ENCODE peak calls at places on chromosomes 12 and 14, in six cellular contexts. B, Q, U, E, D and I are unnamed samples.

GRCh38 chr12:79776111-79776510 is 85.3 kb upstream of the PAWR start:
- DNase-seq in Q (no peak), D (no peak), B (peak), U (no peak), E (no peak), I (no peak)

GRCh38 chr14:95515523-95516517 is 630 bp downstream of the SYNE3 start:
- DNase-seq in Q (no peak), B (no peak), D (peak), U (peak), E (peak), I (no peak)

GRCh38 chr12:12563529-12563928 is 866 bp upstream of the DUSP16 start:
- DNase-seq in U (no peak), E (no peak), D (no peak), Q (no peak), B (no peak), I (no peak)

GRCh38 chr12:91781114-91781513 is 364.5 kb downstream of the BTG1 start:
- DNase-seq in U (no peak), Q (no peak), B (peak), D (no peak), E (no peak), I (no peak)

GRCh38 chr14:70189678-70190077 is 927 bp upstream of the SLC8A3 start:
- DNase-seq in E (no peak), U (peak), B (no peak), D (no peak), Q (no peak), I (no peak)

GRCh38 chr12:112164326-112164660 is 38.9 kb downstream of the TRAFD1 start:
- DNase-seq in B (no peak), Q (no peak), U (no peak), E (no peak), D (no peak), I (no peak)

GRCh38 chr12:48882325-48882687 is 16.6 kb upstream of the RND1 start:
- DNase-seq in U (no peak), E (no peak), B (no peak), Q (no peak), D (no peak), I (no peak)

GRCh38 chr14:20998139-20998538 is 954 bp upstream of the SLC39A2 start:
- DNase-seq in E (no peak), U (no peak), B (no peak), D (no peak), Q (no peak), I (no peak)

GRCh38 chr14:75831455-75831854 is 150.3 kb downstream of the TGFB3 start:
- DNase-seq in Q (peak), D (peak), E (no peak), B (peak), U (no peak), I (no peak)

GRCh38 chr12:85866929-85867776 is 6.9 kb upstream of the NTS start:
- DNase-seq in Q (peak), B (peak), E (no peak), U (peak), D (no peak), I (no peak)

GRCh38 chr14:89383171-89383845 is 33.7 kb downstream of the FOXN3 start:
- DNase-seq in U (no peak), E (peak), D (no peak), B (no peak), Q (no peak), I (no peak)

GRCh38 chr12:91492648-91493047 is 310.0 kb upstream of the DCN start:
- DNase-seq in D (no peak), B (no peak), Q (no peak), U (no peak), E (no peak), I (no peak)

GRCh38 chr14:27553820-27554219 is 956.0 kb upstream of the NOVA1 start:
- DNase-seq in U (no peak), Q (no peak), D (no peak), E (no peak), B (no peak), I (no peak)

GRCh38 chr14:76320975-76321374 is 55.0 kb upstream of the ESRRB start:
- DNase-seq in Q (no peak), E (no peak), U (no peak), B (no peak), D (no peak), I (no peak)

GRCh38 chr12:130916251-130916911 is 37.3 kb upstream of the ADGRD1 start:
- DNase-seq in U (peak), Q (no peak), E (no peak), B (no peak), D (peak), I (no peak)

GRCh38 chr12:2535583-2536187 is 259.1 kb upstream of the FKBP4 start:
- DNase-seq in D (no peak), Q (no peak), U (no peak), B (no peak), E (no peak), I (no peak)

GRCh38 chr12:52838871-52839446 is 4.8 kb upstream of the KRT79 start:
- DNase-seq in U (no peak), D (no peak), Q (no peak), E (no peak), B (no peak), I (no peak)

GRCh38 chr14:103652806-103653205 is 23.8 kb downstream of the KLC1 start:
- DNase-seq in U (no peak), B (no peak), D (no peak), Q (no peak), E (no peak), I (no peak)

GRCh38 chr12:54195736-54196347 is 7.1 kb upstream of the SMUG1 start:
- DNase-seq in U (peak), E (no peak), B (no peak), Q (no peak), D (no peak), I (no peak)

GRCh38 chr12:30823140-30823669 is 68.5 kb upstream of the CAPRIN2 start:
- DNase-seq in D (peak), U (peak), Q (no peak), B (no peak), E (no peak), I (no peak)

GRCh38 chr12:2944401-2945047 is 14.7 kb upstream of the TEAD4 start:
- DNase-seq in D (peak), E (no peak), U (peak), Q (no peak), B (no peak), I (no peak)

GRCh38 chr14:61609143-61609851 is 86.0 kb upstream of the HIF1A start:
- DNase-seq in U (no peak), D (no peak), E (no peak), B (no peak), Q (no peak), I (no peak)

GRCh38 chr14:100419856-100420255 is 96.7 kb downstream of the SLC25A47 start:
- DNase-seq in B (no peak), U (no peak), E (no peak), Q (no peak), D (no peak), I (no peak)
- TF ChIP-seq CTCF in B (peak), U (no peak), E (no peak), Q (peak), D (no peak), I (no peak)

GRCh38 chr14:80200093-80200492 is 11.2 kb downstream of the DIO2 start:
- DNase-seq in U (no peak), B (no peak), Q (no peak), E (no peak), D (no peak), I (no peak)

GRCh38 chr14:80206351-80206750 is 5.0 kb downstream of the DIO2 start:
- DNase-seq in B (no peak), E (no peak), U (no peak), Q (no peak), D (no peak), I (no peak)

GRCh38 chr14:80208426-80208950 is 2.8 kb downstream of the DIO2 start:
- DNase-seq in U (no peak), D (no peak), Q (no peak), E (no peak), B (no peak), I (no peak)

DNA sequence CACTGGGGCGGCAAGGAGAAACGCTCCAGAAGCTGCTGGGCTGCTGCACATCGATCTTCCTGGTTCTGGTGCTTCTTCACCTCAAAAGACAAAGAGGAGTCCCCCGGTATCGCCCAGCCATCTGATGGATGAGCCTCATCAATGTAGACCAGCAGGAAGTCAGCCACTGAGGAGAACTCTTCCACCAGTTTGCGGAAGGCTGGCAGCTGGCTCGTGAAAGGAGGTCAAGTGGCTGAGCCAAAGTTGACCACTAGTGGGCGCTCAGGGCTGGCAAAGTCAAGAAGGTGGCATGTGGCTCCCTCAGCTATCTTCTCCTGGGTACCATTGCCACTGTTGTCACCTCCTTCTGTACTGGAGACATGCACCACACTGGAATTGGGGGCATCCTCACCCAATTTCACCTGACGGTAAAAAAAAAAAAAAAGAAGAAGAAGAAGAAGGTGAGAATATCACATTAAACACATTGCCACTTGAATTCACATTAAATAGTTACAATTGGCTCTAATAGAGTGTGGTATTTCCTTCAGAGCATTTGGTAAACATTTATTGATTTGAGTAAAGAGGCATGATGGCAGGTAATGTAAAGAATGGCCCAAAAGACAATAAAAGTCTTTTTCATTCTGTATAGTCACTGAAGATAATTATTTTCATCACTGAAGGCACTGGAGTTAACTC is 8.3 kb downstream of the DIO2 start:
- DNase-seq in D (no peak), U (peak), E (no peak), B (no peak), Q (no peak), I (no peak)
- TF ChIP-seq CTCF in D (no peak), U (peak), E (no peak), B (peak), Q (peak), I (no peak)

DNA sequence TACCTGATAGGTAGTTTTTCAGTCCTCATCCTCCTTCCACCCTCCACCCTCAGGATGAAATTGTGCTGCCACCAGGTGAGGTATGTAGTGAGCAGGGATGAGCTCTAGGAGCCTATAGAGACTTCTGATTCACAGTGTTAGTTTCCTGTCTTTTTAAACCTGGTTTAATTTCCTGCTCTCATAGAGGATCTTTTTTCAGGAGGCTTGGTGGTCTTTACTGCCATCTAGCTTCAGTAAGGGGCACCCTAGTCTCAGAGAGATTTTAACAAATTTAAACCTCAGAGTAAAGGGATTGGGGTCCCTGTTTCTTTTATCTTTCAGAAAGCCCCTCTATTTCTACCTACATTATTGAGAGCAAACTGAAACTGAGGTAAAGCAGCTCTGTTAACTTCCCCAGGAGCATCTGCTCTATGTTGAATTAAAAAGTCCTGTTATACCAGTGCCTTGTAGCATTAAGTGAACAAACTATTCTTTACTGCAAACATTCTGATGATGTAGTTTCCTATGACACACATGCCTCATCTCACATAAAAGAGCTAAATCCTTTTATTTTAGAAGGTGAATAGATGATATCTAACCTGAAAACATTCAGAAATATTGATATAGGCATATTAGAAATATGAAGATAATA is 172.2 kb upstream of the DDHD1 start:
- DNase-seq in E (no peak), Q (no peak), D (no peak), U (peak), B (no peak), I (no peak)
- TF ChIP-seq CTCF in E (no peak), Q (peak), D (no peak), U (peak), B (peak), I (no peak)

DNA sequence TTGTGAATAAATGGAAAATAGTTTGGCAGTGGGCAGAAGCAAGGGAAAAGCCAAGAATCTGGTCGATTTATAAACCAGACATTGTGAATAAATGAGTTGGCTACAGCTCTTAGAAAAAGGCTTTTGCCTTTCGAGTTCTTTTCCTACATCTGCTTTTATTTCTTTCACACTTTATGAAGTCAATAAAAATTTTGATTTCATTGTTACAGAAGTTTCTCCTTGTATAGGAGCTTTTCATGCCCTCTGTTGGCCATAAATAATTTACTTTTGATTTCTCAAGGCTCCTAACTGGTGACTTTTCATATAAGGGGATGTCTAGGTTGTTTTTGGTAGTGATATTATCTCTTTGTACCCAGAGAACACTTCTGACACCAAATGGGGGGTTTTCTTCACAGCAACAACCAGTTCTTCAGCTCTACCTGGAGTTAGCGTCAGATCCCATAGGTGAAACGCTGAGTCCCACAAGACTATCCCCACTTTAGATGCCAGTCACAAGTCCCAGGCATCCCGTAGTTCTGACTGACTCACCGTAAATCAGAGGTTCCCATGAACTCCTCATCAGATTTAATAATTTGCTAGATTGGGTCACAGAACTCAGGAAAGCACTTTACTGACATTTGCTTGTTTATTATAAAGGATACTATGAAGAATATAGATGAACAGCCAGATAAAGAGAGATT is 136.4 kb upstream of the DNM1L start:
- DNase-seq in E (no peak), Q (no peak), U (no peak), D (no peak), B (no peak), I (no peak)
- TF ChIP-seq CTCF in E (no peak), Q (no peak), U (no peak), D (no peak), B (no peak), I (no peak)

GRCh38 chr12:401235-402126 is at the start of gene CCDC77:
- DNase-seq in B (peak), E (peak), D (peak), U (peak), Q (peak), I (peak)

GRCh38 chr12:400828-401227 is 616 bp upstream of the CCDC77 start:
- DNase-seq in E (no peak), Q (no peak), D (no peak), B (no peak), U (no peak), I (no peak)

DNA sequence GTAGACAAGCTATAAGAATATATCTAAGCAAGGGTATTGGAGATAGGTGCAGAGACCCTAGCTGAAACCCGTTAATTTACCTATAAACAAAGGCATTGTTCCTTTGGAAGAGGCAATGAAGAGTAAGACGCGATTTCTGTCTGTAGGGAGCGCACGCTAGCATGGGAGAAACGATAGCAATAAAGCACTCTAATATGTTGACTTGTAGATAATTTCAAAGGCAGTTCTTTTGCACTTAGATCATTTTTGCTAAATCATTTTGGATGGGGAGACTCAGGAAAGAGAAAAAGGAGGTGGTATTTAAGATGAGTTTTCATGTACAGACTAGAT is 648 bp downstream of the CCDC77 start:
- DNase-seq in D (no peak), E (no peak), U (peak), Q (no peak), B (no peak), I (no peak)
- TF ChIP-seq CTCF in D (no peak), E (no peak), U (no peak), Q (peak), B (peak), I (no peak)

GRCh38 chr12:26471560-26471959 is 276.2 kb downstream of the SSPN start:
- DNase-seq in E (no peak), U (peak), B (peak), D (no peak), Q (no peak), I (no peak)
- TF ChIP-seq CTCF in E (no peak), U (no peak), B (peak), D (no peak), Q (no peak), I (no peak)

DNA sequence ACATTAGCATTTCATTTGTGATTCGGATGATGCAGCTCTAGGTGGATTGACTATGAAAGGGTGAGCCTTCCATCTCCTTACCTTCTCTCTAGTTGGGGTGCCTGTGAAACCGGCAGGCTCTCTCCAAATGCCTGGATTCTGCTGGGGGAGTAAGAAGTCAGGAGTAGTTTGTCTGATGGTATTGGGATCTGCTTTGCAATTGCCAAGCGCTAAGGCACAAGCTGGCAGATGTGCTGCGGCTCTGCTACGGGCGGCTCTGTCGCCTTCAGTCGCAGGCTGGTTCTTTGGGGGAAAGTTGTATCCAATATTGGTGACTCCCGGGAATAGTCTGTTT is 2.4 kb downstream of the RMST start:
- DNase-seq in B (no peak), D (no peak), U (no peak), E (no peak), Q (no peak), I (no peak)
- TF ChIP-seq CTCF in B (no peak), D (no peak), U (no peak), E (no peak), Q (no peak), I (no peak)